ENCODE peak calls at places on chromosome 16, in four cellular contexts. Z, A, T and V are unnamed samples.

GRCh38 chr16:84117482-84117843 is 721 bp upstream of the MBTPS1 start:
- DNase-seq in Z (no peak), A (no peak), T (no peak), V (peak)

GRCh38 chr16:68756250-68757051 is 19.4 kb downstream of the CDH1 start:
- DNase-seq in Z (no peak), A (peak), T (no peak), V (no peak)

GRCh38 chr16:68005786-68006286 is 6.6 kb upstream of the DPEP2 start:
- DNase-seq in Z (no peak), A (peak), T (no peak), V (no peak)

GRCh38 chr16:46729326-46729995 is 18.7 kb downstream of the MYLK3 start:
- DNase-seq in Z (no peak), A (no peak), T (no peak), V (no peak)

GRCh38 chr16:47849736-47850135 is 306.1 kb downstream of the ABCC12 start:
- DNase-seq in Z (no peak), A (no peak), T (no peak), V (no peak)

GRCh38 chr16:29816694-29817441 is 916 bp downstream of the PAGR1 start:
- DNase-seq in Z (no peak), A (peak), T (peak), V (peak)

GRCh38 chr16:11136600-11136999 is 119.4 kb downstream of the SOCS1 start:
- DNase-seq in Z (no peak), A (peak), T (no peak), V (peak)

GRCh38 chr16:68234188-68235104 is 1.5 kb downstream of the ESRP2 start:
- DNase-seq in Z (no peak), A (peak), T (peak), V (peak)

GRCh38 chr16:68645494-68646388 is 631 bp downstream of the CDH3 start:
- DNase-seq in Z (no peak), A (no peak), T (no peak), V (peak)

GRCh38 chr16:82754716-82755513 is 128.1 kb downstream of the CDH13 start:
- DNase-seq in Z (no peak), A (no peak), T (no peak), V (no peak)

GRCh38 chr16:70520612-70521297 is 2.6 kb downstream of the COG4 start:
- DNase-seq in Z (peak), A (peak), T (no peak), V (no peak)

GRCh38 chr16:674214-674881 is 1.1 kb upstream of the RHBDL1 start:
- DNase-seq in Z (no peak), A (no peak), T (no peak), V (no peak)

GRCh38 chr16:67299269-67299668 is 19.9 kb downstream of the PLEKHG4 start:
- DNase-seq in Z (no peak), A (no peak), T (no peak), V (no peak)

GRCh38 chr16:58110590-58111330 is 18.4 kb downstream of the CFAP20 start:
- DNase-seq in Z (no peak), A (no peak), T (no peak), V (no peak)

GRCh38 chr16:17830651-17831050 is 359.9 kb upstream of the XYLT1 start:
- DNase-seq in Z (peak), A (no peak), T (no peak), V (no peak)

GRCh38 chr16:14329727-14330363 is 258.7 kb downstream of the MRTFB start:
- DNase-seq in Z (no peak), A (no peak), T (no peak), V (no peak)

GRCh38 chr16:56195151-56195550 is 3.9 kb downstream of the GNAO1 start:
- DNase-seq in Z (no peak), A (peak), T (no peak), V (no peak)

GRCh38 chr16:3484328-3485096 is 10.8 kb downstream of the C16orf90 start:
- DNase-seq in Z (no peak), A (no peak), T (no peak), V (no peak)

GRCh38 chr16:74761665-74762064 is 13.0 kb downstream of the FA2H start:
- DNase-seq in Z (no peak), A (no peak), T (no peak), V (no peak)

GRCh38 chr16:88533945-88534641 is 36.1 kb upstream of the ZC3H18 start:
- DNase-seq in Z (peak), A (peak), T (peak), V (peak)

GRCh38 chr16:86345521-86345920 is 164.8 kb upstream of the FOXF1 start:
- DNase-seq in Z (no peak), A (no peak), T (no peak), V (no peak)

GRCh38 chr16:9364721-9365693 is 273.6 kb downstream of the HAPSTR1 start:
- DNase-seq in Z (no peak), A (no peak), T (peak), V (no peak)

GRCh38 chr16:58077796-58078195 is 51.4 kb downstream of the CFAP20 start:
- DNase-seq in Z (no peak), A (no peak), T (no peak), V (no peak)

GRCh38 chr16:12976936-12977335 is 75.5 kb downstream of the SHISA9 start:
- DNase-seq in Z (no peak), A (no peak), T (no peak), V (no peak)

GRCh38 chr16:35559911-35560636 is 2100.7 kb downstream of the TP53TG3F start:
- DNase-seq in Z (no peak), A (peak), T (no peak), V (no peak)

GRCh38 chr16:88013091-88013609 is 61.9 kb downstream of the BANP start:
- DNase-seq in Z (no peak), A (no peak), T (peak), V (no peak)

GRCh38 chr16:58709338-58709737 is 24.8 kb upstream of the SLC38A7 start:
- DNase-seq in Z (no peak), A (no peak), T (no peak), V (peak)

GRCh38 chr16:89386337-89386736 is 104.0 kb downstream of the ANKRD11 start:
- DNase-seq in Z (no peak), A (no peak), T (peak), V (no peak)

GRCh38 chr16:85557976-85558589 is 55.0 kb upstream of the GSE1 start:
- DNase-seq in Z (no peak), A (peak), T (no peak), V (no peak)

GRCh38 chr16:26765087-26765486 is 301.6 kb upstream of the C16orf82 start:
- DNase-seq in Z (no peak), A (no peak), T (no peak), V (peak)

GRCh38 chr16:81873843-81874752 is 95.0 kb downstream of the PLCG2 start:
- DNase-seq in Z (no peak), A (no peak), T (no peak), V (peak)

GRCh38 chr16:83946781-83947566 is 6.1 kb upstream of the OSGIN1 start:
- DNase-seq in Z (no peak), A (no peak), T (no peak), V (no peak)

GRCh38 chr16:4805231-4805630 is 2.8 kb upstream of the ROGDI start:
- DNase-seq in Z (no peak), A (no peak), T (no peak), V (no peak)

GRCh38 chr16:68378436-68379415 is 67.9 kb downstream of the PRMT7 start:
- DNase-seq in Z (no peak), A (no peak), T (no peak), V (no peak)